ENCODE peak calls at places on chromosomes 11 and 22, in four cellular contexts. U, O, P and L are unnamed samples.

GRCh38 chr11:16815047-16815767 is 76.8 kb downstream of the C11orf58 start:
- DNase-seq in P (peak), U (no peak), O (no peak), L (no peak)

GRCh38 chr11:13776134-13776815 is 107.8 kb downstream of the FAR1 start:
- DNase-seq in U (no peak), P (no peak), O (peak), L (no peak)

GRCh38 chr22:47645450-47645914 is 883.0 kb downstream of the TBC1D22A start:
- DNase-seq in P (no peak), U (no peak), O (no peak), L (no peak)

GRCh38 chr11:60872124-60872951 is 5.0 kb downstream of the ZP1 start:
- DNase-seq in O (no peak), U (no peak), P (peak), L (no peak)

GRCh38 chr22:48855593-48856307 is 971.9 kb downstream of the BRD1 start:
- DNase-seq in U (no peak), P (no peak), O (no peak), L (no peak)

GRCh38 chr11:66727883-66728759 is 895 bp downstream of the SPTBN2 start:
- DNase-seq in O (no peak), U (no peak), P (no peak), L (no peak)

GRCh38 chr22:44207173-44207980 is 26.7 kb downstream of the PARVG start:
- DNase-seq in O (no peak), P (no peak), U (no peak), L (no peak)

GRCh38 chr22:26362471-26362870 is 66.6 kb upstream of the ASPHD2 start:
- DNase-seq in P (no peak), U (no peak), O (no peak), L (no peak)

GRCh38 chr11:126484266-126484665 is 128.8 kb downstream of the ST3GAL4 start:
- DNase-seq in U (no peak), O (no peak), P (no peak), L (no peak)

GRCh38 chr11:19725379-19726079 is 12.9 kb downstream of the NAV2 start:
- DNase-seq in P (peak), O (no peak), U (no peak), L (no peak)

GRCh38 chr11:30545507-30545906 is 40.6 kb downstream of the MPPED2 start:
- DNase-seq in P (no peak), U (no peak), O (no peak), L (no peak)

GRCh38 chr11:64007629-64008282 is 21.5 kb downstream of the OTUB1 start:
- DNase-seq in O (no peak), U (no peak), P (peak), L (no peak)

GRCh38 chr11:8871283-8871775 is 39.7 kb upstream of the AKIP1 start:
- DNase-seq in U (no peak), O (no peak), P (peak), L (no peak)

GRCh38 chr11:99979052-99979451 is 708.0 kb upstream of the ARHGAP42 start:
- DNase-seq in P (no peak), U (no peak), O (no peak), L (no peak)

GRCh38 chr11:46736615-46737014 is 17.6 kb downstream of the F2 start:
- DNase-seq in P (no peak), U (no peak), O (no peak), L (no peak)

GRCh38 chr11:46134540-46134939 is 13.3 kb upstream of the PHF21A start:
- DNase-seq in P (no peak), O (no peak), U (no peak), L (no peak)

GRCh38 chr22:36746571-36746970 is 29.3 kb downstream of the IFT27 start:
- DNase-seq in P (peak), U (no peak), O (no peak), L (no peak)